ENCODE peak calls at places on chromosomes 6 and 20, in five cellular contexts. P is lower lobe of right lung; K is stomach; F is sigmoid colon; G is naive thymus-derived CD4-positive, alpha-beta T cell. T is an unnamed sample.

GRCh38 chr6:118551673-118552063 is 3.6 kb downstream of the PLN start:
- DNase-seq in P (no peak), F (no peak), G (no peak), K (no peak), T (no peak)

GRCh38 chr20:49889245-49889942 is 25.9 kb downstream of the SPATA2 start:
- DNase-seq in P (no peak), G (no peak), K (peak; percentile 53), F (peak; percentile 45), T (no peak)

GRCh38 chr20:36732456-36732855 is 13.4 kb downstream of the NDRG3 start:
- DNase-seq in G (no peak), K (no peak), P (no peak), F (no peak), T (no peak)

GRCh38 chr6:116580198-116580597 is 8.9 kb downstream of the RWDD1 start:
- DNase-seq in P (no peak), F (no peak), K (no peak), G (no peak), T (no peak)

GRCh38 chr6:107075951-107076381 is 39.3 kb downstream of the BEND3 start:
- DNase-seq in P (no peak), G (no peak), F (peak; percentile 40), K (no peak), T (no peak)

GRCh38 chr6:88403486-88403885 is 237.3 kb upstream of the CNR1 start:
- DNase-seq in G (no peak), P (no peak), K (no peak), F (no peak), T (no peak)

GRCh38 chr20:21796059-21796458 is 90.6 kb downstream of the PAX1 start:
- DNase-seq in F (no peak), P (no peak), G (no peak), K (no peak), T (no peak)

GRCh38 chr6:49570474-49571079 is 20.1 kb downstream of the C6orf141 start:
- DNase-seq in P (no peak), F (no peak), G (no peak), K (no peak), T (no peak)

GRCh38 chr6:21023210-21023609 is 489.0 kb downstream of the CDKAL1 start:
- DNase-seq in G (no peak), P (no peak), K (no peak), F (no peak), T (no peak)

GRCh38 chr20:3203315-3204123 is 963 bp downstream of the DDRGK1 start:
- DNase-seq in P (no peak), G (peak; percentile 11), K (peak; percentile 33), F (no peak), T (peak; percentile 50)

GRCh38 chr20:40279390-40279789 is 409.6 kb downstream of the MAFB start:
- DNase-seq in P (no peak), K (no peak), F (peak; percentile 78), G (no peak), T (peak; percentile 27)

GRCh38 chr20:48733296-48733790 is 94.5 kb downstream of the PREX1 start:
- DNase-seq in F (no peak), K (no peak), P (no peak), G (no peak), T (no peak)

GRCh38 chr6:125631165-125631564 is 118.3 kb upstream of the HEY2 start:
- DNase-seq in F (no peak), P (no peak), K (no peak), G (no peak), T (no peak)

GRCh38 chr20:36478137-36478905 is 63.0 kb upstream of the MYL9 start:
- DNase-seq in K (no peak), P (no peak), F (no peak), G (no peak), T (no peak)

GRCh38 chr20:11987526-11987925 is 69.8 kb downstream of the BTBD3 start:
- DNase-seq in G (no peak), F (no peak), P (no peak), K (no peak), T (no peak)

GRCh38 chr6:144564202-144564601 is 279.1 kb downstream of the UTRN start:
- DNase-seq in G (no peak), P (no peak), K (no peak), F (no peak), T (no peak)

GRCh38 chr6:151380848-151381205 is 10.5 kb downstream of the ZBTB2 start:
- DNase-seq in P (no peak), F (no peak), G (no peak), K (no peak), T (no peak)

GRCh38 chr6:44265843-44266233 is 487 bp upstream of the NFKBIE start:
- DNase-seq in F (no peak), P (peak; percentile 38), K (no peak), G (no peak), T (no peak)

DNA sequence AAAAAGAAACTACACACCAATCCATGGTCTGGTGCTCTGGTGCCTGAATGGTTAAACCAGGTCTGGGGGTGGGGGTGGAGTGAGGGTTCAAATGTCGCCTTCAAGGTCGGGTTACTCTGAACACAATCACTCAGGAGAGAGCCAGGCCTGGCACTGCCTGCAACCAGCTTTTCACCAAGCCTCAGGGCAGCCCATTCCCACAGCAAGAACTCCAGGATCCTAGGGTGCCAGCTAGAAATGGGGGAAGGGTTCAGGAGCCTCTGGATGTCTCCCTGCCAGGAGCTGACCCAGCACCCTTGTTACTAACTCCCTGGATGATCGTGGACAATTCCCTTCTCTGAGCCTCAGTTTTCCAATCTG is 6.7 kb downstream of the SDC4 start:
- DNase-seq in G (no peak), K (no peak), F (no peak), P (no peak), T (no peak)
- H3K4me3 ChIP-seq in G (no peak overlapping the region), K (peak overlapping the region; percentile 74), F (peak overlapping the region; percentile 94), P (peak overlapping the region; percentile 82), T (peak overlapping the region; percentile 2)

DNA sequence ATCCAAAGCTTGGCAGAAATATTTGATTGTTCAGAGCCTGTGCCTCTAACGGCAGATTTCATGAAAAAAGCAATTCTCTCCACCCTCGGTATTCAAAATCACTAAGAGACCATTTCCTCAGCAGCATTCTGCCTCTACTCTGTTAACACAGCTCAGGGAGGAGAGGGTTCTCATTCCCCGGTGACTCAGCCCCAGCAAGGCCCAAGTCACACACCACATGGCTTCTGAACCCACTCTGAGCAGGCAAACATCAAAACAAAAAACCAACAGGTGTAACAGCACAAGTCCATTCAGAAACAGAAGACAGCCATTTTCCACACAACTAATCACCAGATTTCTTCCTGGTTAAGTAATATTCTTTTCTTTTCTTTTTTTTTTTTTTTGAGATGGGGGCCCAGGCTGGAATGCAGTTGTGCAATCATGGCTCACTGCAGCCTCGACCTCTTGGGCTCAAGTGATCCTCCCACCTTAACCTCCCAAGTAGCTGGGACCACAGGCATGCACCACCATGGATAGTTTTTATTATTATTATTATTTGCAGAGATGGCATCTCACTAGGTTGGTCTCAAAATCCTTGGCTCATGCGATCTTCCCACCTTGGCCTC is 55.4 kb downstream of the GFOD1 start:
- DNase-seq in P (no peak), K (no peak), F (no peak), G (no peak), T (no peak)
- H3K4me3 ChIP-seq in P (no peak overlapping the region), K (no peak overlapping the region), F (no peak overlapping the region), G (no peak overlapping the region), T (no peak overlapping the region)

GRCh38 chr6:1390071-1390804 is 862 bp downstream of the FOXF2 start:
- DNase-seq in G (no peak), K (no peak), F (no peak), P (no peak), T (no peak)

GRCh38 chr6:1393641-1394283 is 4.4 kb downstream of the FOXF2 start:
- DNase-seq in F (no peak), K (peak; percentile 25), G (no peak), P (no peak), T (no peak)

GRCh38 chr6:1392813-1393640 is 3.7 kb downstream of the FOXF2 start:
- DNase-seq in G (no peak), P (no peak), K (peak; percentile 23), F (no peak), T (no peak)

GRCh38 chr6:1390805-1391511 is 1.6 kb downstream of the FOXF2 start:
- DNase-seq in F (no peak), P (no peak), G (no peak), K (no peak), T (no peak)

GRCh38 chr6:1391692-1392309 is 2.4 kb downstream of the FOXF2 start:
- DNase-seq in P (no peak), F (no peak), K (no peak), G (no peak), T (no peak)
- H3K4me3 ChIP-seq in P (peak overlapping the region; percentile 55), F (peak overlapping the region; percentile 68), K (peak overlapping the region; percentile 61), G (no peak overlapping the region), T (peak overlapping the region; percentile 31)

GRCh38 chr6:33633462-33634158 is 12.5 kb downstream of the ITPR3 start:
- DNase-seq in P (peak; percentile 85), K (peak; percentile 84), G (peak; percentile 51), F (peak; percentile 78), T (peak; percentile 76)
- H3K4me3 ChIP-seq in P (peak overlapping the region; percentile 56), K (peak overlapping the region; percentile 50), G (peak overlapping the region; percentile 43), F (peak overlapping the region; percentile 42), T (peak overlapping the region; percentile 37)

DNA sequence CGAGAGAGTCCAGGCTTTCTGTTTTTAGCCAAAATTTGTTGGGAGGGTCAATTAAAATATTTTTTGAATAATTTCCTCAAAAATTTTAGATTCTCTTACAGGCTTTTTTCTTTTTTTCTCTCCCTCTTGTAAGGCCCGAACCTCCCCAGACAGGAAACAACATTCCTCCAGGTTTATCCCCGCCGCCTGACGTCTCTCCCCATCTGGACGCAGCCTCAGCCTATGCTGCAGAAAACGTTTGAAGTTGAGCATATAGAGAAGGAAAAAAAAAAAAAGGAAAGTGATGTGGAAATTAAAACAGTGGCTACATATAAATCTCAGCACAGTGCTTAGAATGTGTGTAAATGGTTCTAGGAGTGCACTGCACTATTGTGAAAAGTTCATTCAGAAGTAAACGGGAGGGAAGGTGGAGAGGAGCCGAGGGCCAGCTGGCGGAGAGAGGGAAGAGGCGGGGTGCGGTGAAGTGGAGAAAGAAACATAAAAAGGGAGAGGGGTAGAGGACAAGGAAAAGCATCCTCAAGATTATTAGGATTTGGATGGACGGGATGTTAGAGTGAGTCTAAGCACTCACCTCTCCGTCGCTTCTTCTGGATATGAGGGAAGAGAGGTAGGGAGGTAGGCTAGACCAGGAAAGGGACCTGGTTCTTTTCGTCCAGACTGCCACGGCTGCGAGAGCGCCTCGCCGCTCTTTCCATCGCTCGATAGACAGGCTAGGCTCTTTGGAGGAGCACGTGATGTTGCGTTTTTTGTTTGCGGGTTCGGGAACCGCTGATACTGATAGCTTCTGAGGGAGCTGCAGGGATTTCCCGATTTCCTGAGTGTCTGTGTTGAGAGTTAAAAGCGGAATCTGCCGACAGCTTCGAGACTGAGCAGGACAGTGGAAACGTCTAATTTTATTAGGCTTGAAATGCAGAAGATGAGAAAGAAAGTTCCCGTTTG is 98.7 kb downstream of the TRIM27 start:
- DNase-seq in G (no peak), K (no peak), P (no peak), F (no peak), T (no peak)
- H3K4me3 ChIP-seq in G (no peak overlapping the region), K (no peak overlapping the region), P (no peak overlapping the region), F (no peak overlapping the region), T (no peak overlapping the region)

DNA sequence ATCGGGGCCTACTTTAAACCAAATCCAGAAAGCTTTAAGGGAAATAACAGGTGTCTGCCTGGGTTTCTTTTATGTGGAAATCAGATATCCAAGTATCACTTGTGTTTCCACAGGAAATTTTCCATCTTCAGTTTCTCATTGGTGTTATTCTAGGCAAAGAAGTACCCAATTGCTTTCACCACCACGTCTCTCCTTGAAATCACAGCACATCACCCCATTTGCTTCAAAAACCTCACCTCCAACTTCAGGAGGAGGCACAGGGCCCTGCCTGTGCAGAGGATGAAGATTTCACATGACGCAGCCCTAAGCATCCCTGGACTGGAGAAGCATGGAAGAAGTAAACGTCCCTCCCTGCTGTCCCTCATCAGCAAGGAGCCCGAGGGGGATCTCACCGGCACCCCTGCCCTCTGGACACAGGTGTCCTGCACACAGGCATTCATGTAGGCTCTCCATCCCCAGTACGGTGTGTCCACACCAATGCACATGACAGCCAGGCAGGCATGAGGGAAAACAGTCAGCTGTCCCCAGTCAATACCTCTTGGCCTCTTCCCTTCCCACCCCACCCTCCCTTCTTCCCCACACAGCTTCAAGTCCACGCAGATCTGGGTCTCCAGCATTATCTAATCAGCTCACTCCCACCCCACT is 182.2 kb downstream of the TBXT start:
- DNase-seq in P (no peak), G (no peak), K (no peak), F (no peak), T (no peak)
- H3K4me3 ChIP-seq in P (no peak overlapping the region), G (no peak overlapping the region), K (no peak overlapping the region), F (peak overlapping the region; percentile 57), T (no peak overlapping the region)

T was measured in colonic mucosa.